ENCODE peak calls at places on chromosomes 13 and 19, in six cellular contexts. W, T, U, N, A and E are unnamed samples.
A peak's percentile ranks its signal among the peaks of the same experiment; 100 is the strongest.

GRCh38 chr19:18696023-18696422 is 12.5 kb downstream of the CRTC1 start:
- DNase-seq in W (no peak), T (peak; percentile 56), U (no peak), N (no peak), A (no peak), E (no peak)

GRCh38 chr19:11090264-11091032 is 1.2 kb downstream of the LDLR start:
- DNase-seq in W (peak; percentile 76), T (peak; percentile 95), U (peak; percentile 92), N (peak; percentile 92), A (peak; percentile 88), E (peak; percentile 84)

GRCh38 chr19:51372649-51373504 is at the start of gene NKG7:
- DNase-seq in W (peak; percentile 68), T (peak; percentile 31), U (no peak), N (no peak), A (no peak), E (no peak)

GRCh38 chr13:72204291-72204690 is 337.3 kb upstream of the DACH1 start:
- DNase-seq in W (no peak), T (no peak), U (no peak), N (no peak), A (no peak), E (no peak)

GRCh38 chr13:110236431-110236830 is 70.5 kb downstream of the COL4A1 start:
- DNase-seq in W (no peak), T (no peak), U (no peak), N (peak; percentile 36), A (no peak), E (no peak)

GRCh38 chr19:38538793-38539528 is 78.8 kb downstream of the MAP4K1 start:
- DNase-seq in W (no peak), T (no peak), U (no peak), N (no peak), A (no peak), E (no peak)

GRCh38 chr19:43562698-43563241 is 12.6 kb downstream of the XRCC1 start:
- DNase-seq in W (peak; percentile 91), T (no peak), U (no peak), N (no peak), A (no peak), E (no peak)

GRCh38 chr19:16449330-16449961 is 22.3 kb downstream of the EPS15L1 start:
- DNase-seq in W (peak; percentile 95), T (no peak), U (no peak), N (no peak), A (no peak), E (no peak)

GRCh38 chr13:26048745-26049144 is 3.1 kb downstream of the SHISA2 start:
- DNase-seq in W (no peak), T (no peak), U (no peak), N (no peak), A (no peak), E (no peak)

GRCh38 chr13:109764474-109765292 is 21.7 kb downstream of the IRS2 start:
- DNase-seq in W (no peak), T (no peak), U (no peak), N (no peak), A (no peak), E (no peak)

GRCh38 chr19:48513289-48514122 is 1.9 kb upstream of the LMTK3 start:
- DNase-seq in W (no peak), T (peak; percentile 70), U (peak; percentile 58), N (peak; percentile 87), A (peak; percentile 84), E (peak; percentile 80)

GRCh38 chr13:41802684-41803554 is 158.0 kb downstream of the VWA8 start:
- DNase-seq in W (no peak), T (no peak), U (no peak), N (no peak), A (no peak), E (no peak)

GRCh38 chr13:47564041-47564440 is 437.0 kb downstream of the SUCLA2 start:
- DNase-seq in W (no peak), T (no peak), U (peak; percentile 5), N (peak; percentile 50), A (no peak), E (no peak)

GRCh38 chr19:12784394-12784870 is 6.9 kb upstream of the JUNB start:
- DNase-seq in W (no peak), T (peak; percentile 83), U (no peak), N (no peak), A (no peak), E (no peak)

GRCh38 chr19:1360818-1361461 is 22.8 kb upstream of the NDUFS7 start:
- DNase-seq in W (no peak), T (no peak), U (no peak), N (no peak), A (no peak), E (no peak)

GRCh38 chr13:53158201-53158600 is 129.6 kb downstream of the OLFM4 start:
- DNase-seq in W (no peak), T (no peak), U (no peak), N (no peak), A (no peak), E (no peak)

GRCh38 chr13:53159439-53159838 is 130.8 kb downstream of the OLFM4 start:
- DNase-seq in W (no peak), T (no peak), U (no peak), N (no peak), A (no peak), E (no peak)

GRCh38 chr13:53165201-53165600 is 136.6 kb downstream of the OLFM4 start:
- DNase-seq in W (no peak), T (no peak), U (no peak), N (no peak), A (no peak), E (no peak)

GRCh38 chr13:53160211-53160610 is 131.6 kb downstream of the OLFM4 start:
- DNase-seq in W (no peak), T (no peak), U (no peak), N (no peak), A (no peak), E (no peak)

DNA sequence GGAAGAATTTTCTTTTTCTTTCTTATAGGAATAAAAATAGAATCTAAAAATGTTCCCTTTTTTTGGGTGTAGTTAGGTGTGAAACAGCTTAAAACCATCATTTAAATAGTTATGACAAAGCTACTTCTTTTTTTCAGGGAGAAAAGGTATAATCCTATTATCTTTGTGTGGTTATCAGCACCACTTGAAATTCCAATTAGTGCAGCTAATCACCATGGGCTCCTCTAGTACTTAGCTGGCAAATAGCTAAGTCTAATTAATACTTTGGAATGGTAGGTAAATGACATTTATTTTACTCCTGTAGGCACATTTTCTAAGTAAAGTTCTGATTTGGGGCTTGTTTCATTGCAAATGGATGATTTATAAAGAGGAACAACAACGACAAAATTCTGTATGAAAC is 132.6 kb downstream of the OLFM4 start:
- DNase-seq in W (no peak), T (no peak), U (no peak), N (no peak), A (no peak), E (no peak)
- TF ChIP-seq POLR2A in W (no peak), T (no peak), U (no peak), N (no peak), A (no peak), E (no peak)

GRCh38 chr13:51726446-51727185 is 77.3 kb downstream of the DHRS12 start:
- DNase-seq in W (no peak), T (no peak), U (no peak), N (no peak), A (no peak), E (no peak)
- TF ChIP-seq TAF1 in W (no peak), T (no peak), U (no peak), N (no peak), A (no peak), E (no peak)

DNA sequence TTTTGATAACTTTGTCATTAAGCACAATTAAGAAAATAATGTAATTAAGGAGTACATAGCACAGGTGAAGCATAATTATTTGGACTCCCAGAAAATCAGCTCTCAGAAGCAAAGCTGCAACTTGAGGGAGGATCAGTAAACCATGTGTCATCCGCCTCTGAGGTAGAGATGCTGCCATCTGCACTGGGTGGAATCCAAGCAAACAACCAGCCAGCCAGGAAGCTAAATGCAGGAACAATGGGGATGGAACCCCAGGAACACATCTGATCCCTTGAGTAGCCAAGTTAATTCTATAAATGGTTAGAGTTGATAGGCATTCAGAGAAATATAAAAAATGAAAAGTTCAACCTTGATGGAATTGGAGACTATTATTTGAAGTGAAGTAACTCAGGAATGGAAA is 520.2 kb downstream of the RFC3 start:
- DNase-seq in W (no peak), T (no peak), U (no peak), N (no peak), A (no peak), E (no peak)
- TF ChIP-seq POLR2AphosphoS5 in W (no peak), T (no peak), U (no peak), N (no peak), A (no peak), E (no peak)

GRCh38 chr19:40798997-40799557 is at the start of gene EGLN2:
- DNase-seq in W (no peak), T (peak; percentile 74), U (no peak), N (no peak), A (no peak), E (peak; percentile 85)
- TF ChIP-seq POLR2A in W (peak; percentile 83), T (no peak), U (peak; percentile 53), N (no peak), A (no peak), E (peak; percentile 38)

DNA sequence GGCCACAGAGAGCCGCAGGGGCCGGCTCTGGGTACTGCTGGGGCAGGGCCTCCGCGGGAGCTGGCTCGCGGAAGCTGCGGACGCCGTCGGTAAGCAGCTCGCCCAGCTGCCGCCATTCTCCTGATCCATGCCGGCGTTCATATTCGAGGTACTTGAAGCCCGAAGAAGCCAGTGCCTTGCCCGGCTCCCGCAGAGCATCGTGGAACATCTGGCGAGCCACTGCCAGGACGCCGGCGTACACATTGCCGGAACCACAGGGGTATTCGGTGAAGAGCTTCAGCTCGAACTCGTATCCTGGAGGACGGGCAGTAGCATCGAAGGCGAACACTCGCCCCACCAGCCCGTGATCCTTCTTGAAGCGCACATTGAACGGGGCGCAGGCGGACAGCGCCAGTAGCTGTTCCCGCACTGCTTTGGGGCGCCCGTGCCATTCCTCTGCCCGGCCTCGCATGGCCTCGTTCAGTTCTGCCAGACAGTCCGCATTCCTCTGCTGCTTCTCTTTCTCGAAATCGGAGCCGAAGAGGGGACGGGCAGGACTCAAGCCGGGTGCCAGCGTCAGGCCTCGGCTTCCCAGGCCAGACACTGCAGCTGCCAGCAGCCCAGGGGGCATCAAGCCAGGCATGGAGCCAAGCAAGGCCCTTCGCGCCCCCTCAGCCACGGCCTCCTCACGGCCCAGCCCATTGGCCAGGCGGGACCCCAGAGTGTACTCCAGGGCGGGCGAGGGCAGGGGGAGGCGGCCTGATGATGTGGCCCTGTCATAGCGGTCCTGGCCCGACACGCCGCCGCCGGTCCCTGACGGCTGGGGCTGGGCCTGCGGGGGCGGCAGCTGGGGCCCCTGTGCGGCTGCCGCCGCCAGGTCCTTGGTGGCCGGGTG is 1.0 kb downstream of the IRF2BP1 start:
- DNase-seq in W (no peak), T (peak; percentile 62), U (no peak), N (no peak), A (peak; percentile 57), E (peak; percentile 38)
- TF ChIP-seq TAF1 in W (no peak), T (no peak), U (no peak), N (no peak), A (no peak), E (no peak)

GRCh38 chr19:56105090-56105701 is 15.9 kb downstream of the ZNF787 start:
- DNase-seq in W (no peak), T (no peak), U (peak; percentile 78), N (peak; percentile 89), A (peak; percentile 56), E (no peak)
- TF ChIP-seq POLR2AphosphoS5 in W (no peak), T (no peak), U (no peak), N (no peak), A (no peak), E (no peak)